ENCODE peak calls at places on chromosomes 11 and 22, in ten cellular contexts. Y is testis; W is hepatic stellate cell; L is esophagus squamous epithelium; U is stimulated activated CD4-positive, alpha-beta T cell treated with anti-CD3 and anti-CD28 coated beads, TNF-alpha, amount 100 ng/mL, for 1 hour; R is kidney epithelial cell; T is activated T-helper 1 cell treated with anti-CD3 and anti-CD28 coated beads, Interleukin-2, amount 50 U/mL, for 16 hours; I is germinal center; O is CD4-positive, alpha-beta T cell; B is NCI-H187. F is an unnamed sample.

GRCh38 chr22:30763815-30764686 is 69.4 kb downstream of the OSBP2 start:
- DNase-seq in O (peak), B (no peak), W (peak), Y (peak), U (no peak), L (no peak), T (no peak), I (peak), R (peak), F (no peak)

GRCh38 chr11:87128372-87128771 is 90.6 kb downstream of the TMEM135 start:
- DNase-seq in T (no peak), Y (no peak), R (no peak), O (no peak), I (no peak), L (no peak), W (no peak), B (no peak), U (no peak), F (no peak)

GRCh38 chr11:1204381-1205101 is 18.3 kb upstream of the MUC5B start:
- DNase-seq in U (no peak), O (no peak), R (no peak), L (no peak), T (no peak), W (no peak), B (no peak), I (no peak), Y (no peak), F (no peak)

GRCh38 chr11:68581439-68581838 is 102.9 kb upstream of the GAL start:
- DNase-seq in T (no peak), I (no peak), W (no peak), R (no peak), B (peak), Y (no peak), U (no peak), O (no peak), L (no peak), F (no peak)

GRCh38 chr22:37330200-37331033 is 48.1 kb downstream of the CYTH4 start:
- DNase-seq in L (no peak), I (peak), O (no peak), Y (peak), B (no peak), U (no peak), T (no peak), R (peak), W (peak), F (no peak)

GRCh38 chr11:35290876-35291275 is 128.5 kb downstream of the SLC1A2 start:
- DNase-seq in W (no peak), R (no peak), T (no peak), O (no peak), I (no peak), L (no peak), B (no peak), Y (no peak), U (no peak), F (no peak)

GRCh38 chr22:50530280-50530856 is 556 bp upstream of the TYMP start:
- DNase-seq in U (no peak), B (no peak), T (no peak), I (peak), R (no peak), W (peak), O (no peak), Y (no peak), L (no peak), F (no peak)

GRCh38 chr11:70603756-70604211 is 205.5 kb downstream of the CTTN start:
- DNase-seq in I (peak), L (no peak), R (no peak), U (no peak), O (no peak), B (peak), W (no peak), T (no peak), Y (peak), F (no peak)

GRCh38 chr11:10594407-10594806 is 25.9 kb upstream of the LYVE1 start:
- DNase-seq in W (no peak), Y (no peak), B (no peak), L (no peak), T (no peak), R (peak), I (no peak), U (no peak), O (no peak), F (no peak)

GRCh38 chr11:44066732-44067131 is 662 bp downstream of the ACCS start:
- DNase-seq in R (peak), O (no peak), B (no peak), I (no peak), T (no peak), U (no peak), L (no peak), W (peak), Y (no peak), F (no peak)

GRCh38 chr11:57426754-57427691 is at the start of gene SLC43A3:
- DNase-seq in U (peak), L (no peak), O (peak), Y (peak), T (peak), R (peak), B (no peak), I (peak), W (peak), F (peak)

GRCh38 chr11:130599073-130599654 is 150.7 kb downstream of the ADAMTS15 start:
- DNase-seq in B (no peak), R (no peak), T (no peak), I (no peak), U (no peak), L (no peak), W (no peak), Y (peak), O (no peak), F (no peak)

GRCh38 chr11:81255905-81256304 is 1477.8 kb downstream of the FAM181B start:
- DNase-seq in O (no peak), U (no peak), W (no peak), R (no peak), L (no peak), Y (no peak), I (no peak), T (no peak), B (no peak), F (no peak)

GRCh38 chr11:34356130-34356529 is 1.7 kb downstream of the ABTB2 start:
- DNase-seq in B (no peak), I (no peak), W (no peak), R (no peak), U (no peak), L (no peak), Y (no peak), T (no peak), O (no peak), F (no peak)

GRCh38 chr11:60974726-60975125 is 3.2 kb downstream of the CD6 start:
- DNase-seq in B (no peak), W (no peak), U (no peak), T (no peak), O (no peak), Y (no peak), I (no peak), L (no peak), R (no peak), F (no peak)

GRCh38 chr11:92322225-92322624 is 97.6 kb downstream of the FAT3 start:
- DNase-seq in T (no peak), O (no peak), R (peak), Y (no peak), U (no peak), W (peak), I (no peak), B (no peak), L (no peak), F (no peak)

GRCh38 chr11:98099371-98099770 is 921.4 kb upstream of the CNTN5 start:
- DNase-seq in Y (no peak), R (no peak), W (no peak), I (no peak), B (no peak), L (no peak), T (no peak), O (no peak), U (no peak), F (no peak)

GRCh38 chr11:115939104-115939503 is 434.9 kb upstream of the CADM1 start:
- DNase-seq in B (no peak), O (no peak), R (peak), T (no peak), Y (no peak), U (no peak), L (no peak), W (no peak), I (no peak), F (no peak)

GRCh38 chr11:46240861-46241260 is 36.6 kb upstream of the CREB3L1 start:
- DNase-seq in W (no peak), O (no peak), T (no peak), L (no peak), I (no peak), U (no peak), B (no peak), Y (no peak), R (no peak), F (no peak)

GRCh38 chr11:3169235-3169951 is 4.3 kb upstream of the OSBPL5 start:
- DNase-seq in W (peak), L (no peak), B (no peak), U (no peak), Y (peak), O (no peak), T (no peak), R (no peak), I (no peak), F (no peak)

GRCh38 chr11:94030059-94030458 is 8.9 kb downstream of the HEPHL1 start:
- DNase-seq in W (no peak), T (no peak), I (no peak), R (no peak), Y (no peak), U (no peak), O (no peak), L (no peak), B (no peak), F (no peak)

GRCh38 chr22:22550789-22551434 is 8.2 kb downstream of the PRAME start:
- DNase-seq in L (no peak), W (no peak), U (no peak), B (no peak), T (no peak), I (no peak), R (no peak), Y (no peak), O (no peak), F (no peak)

GRCh38 chr11:124874571-124875255 is 9.5 kb downstream of the ROBO3 start:
- DNase-seq in Y (no peak), O (no peak), B (no peak), R (no peak), I (no peak), L (no peak), T (no peak), W (no peak), U (no peak), F (no peak)

GRCh38 chr11:33802414-33802950 is 28.2 kb upstream of the FBXO3 start:
- DNase-seq in Y (peak), R (peak), T (no peak), W (peak), L (no peak), O (no peak), B (peak), I (no peak), U (peak), F (no peak)

GRCh38 chr11:13776134-13776815 is 107.8 kb downstream of the FAR1 start:
- DNase-seq in I (no peak), O (peak), U (no peak), Y (no peak), L (no peak), T (no peak), R (no peak), W (no peak), B (peak), F (no peak)

GRCh38 chr11:92380882-92381281 is 156.3 kb downstream of the FAT3 start:
- DNase-seq in B (no peak), U (no peak), O (no peak), L (no peak), T (no peak), R (peak), I (no peak), Y (no peak), W (peak), F (no peak)

GRCh38 chr11:11243790-11244469 is 109.1 kb downstream of the CSNK2A3 start:
- DNase-seq in B (no peak), T (no peak), U (no peak), O (peak), I (peak), W (no peak), L (no peak), Y (peak), R (peak), F (no peak)

GRCh38 chr22:26835929-26836528 is 178.6 kb downstream of the MIAT start:
- DNase-seq in U (peak), Y (peak), W (peak), L (no peak), R (no peak), O (peak), T (no peak), B (peak), I (peak), F (peak)

GRCh38 chr22:44741929-44742328 is 10.4 kb upstream of the ARHGAP8 start:
- DNase-seq in W (no peak), Y (no peak), I (no peak), O (no peak), R (no peak), B (no peak), L (no peak), U (no peak), T (no peak), F (no peak)

F was measured in KG1.